ENCODE peak calls at places on chromosomes 16 and 17, in four cellular contexts. One of them, this sample, is unnamed.
A peak's percentile ranks its signal among the peaks of the same experiment; 100 is the strongest.

GRCh38 chr16:12439443-12440232 is 364.0 kb downstream of the CPPED1 start:
- DNase-seq in K562: no peak
- DNase-seq in Peyer's patch: no peak
- DNase-seq in A549: no peak
- DNase-seq in this sample: no peak

GRCh38 chr17:41518789-41519449 is at the start of gene KRT15:
- DNase-seq in Peyer's patch: no peak
- DNase-seq in K562: no peak
- DNase-seq in A549: no peak
- DNase-seq in this sample: peak; percentile 55

GRCh38 chr17:82461827-82462524 is 3.4 kb downstream of the NARF start:
- DNase-seq in K562: peak; percentile 94
- DNase-seq in Peyer's patch: peak; percentile 48
- DNase-seq in A549: no peak
- DNase-seq in this sample: no peak

GRCh38 chr17:42079541-42079940 is 18.7 kb downstream of the ZNF385C start:
- DNase-seq in A549: no peak
- DNase-seq in K562: no peak
- DNase-seq in Peyer's patch: no peak
- DNase-seq in this sample: no peak

GRCh38 chr16:84761448-84762368 is 58.1 kb upstream of the CRISPLD2 start:
- DNase-seq in A549: no peak
- DNase-seq in Peyer's patch: no peak
- DNase-seq in K562: no peak
- DNase-seq in this sample: no peak

GRCh38 chr16:48206594-48207242 is 37.4 kb upstream of the LONP2 start:
- DNase-seq in K562: no peak
- DNase-seq in A549: no peak
- DNase-seq in Peyer's patch: no peak
- DNase-seq in this sample: no peak

GRCh38 chr17:10843806-10844205 is 5.9 kb upstream of the PIRT start:
- DNase-seq in Peyer's patch: peak; percentile 72
- DNase-seq in A549: no peak
- DNase-seq in K562: no peak
- DNase-seq in this sample: peak; percentile 59

GRCh38 chr17:17156107-17156506 is 50.0 kb downstream of the PLD6 start:
- DNase-seq in K562: no peak
- DNase-seq in A549: no peak
- DNase-seq in Peyer's patch: no peak
- DNase-seq in this sample: peak; percentile 27

GRCh38 chr16:11347831-11348230 is 2.6 kb downstream of the RMI2 start:
- DNase-seq in K562: no peak
- DNase-seq in Peyer's patch: no peak
- DNase-seq in A549: no peak
- DNase-seq in this sample: no peak

GRCh38 chr16:86777098-86777946 is 199.0 kb downstream of the FOXL1 start:
- DNase-seq in Peyer's patch: no peak
- DNase-seq in A549: no peak
- DNase-seq in K562: no peak
- DNase-seq in this sample: no peak

GRCh38 chr17:73887739-73888138 is 243.5 kb upstream of the SDK2 start:
- DNase-seq in Peyer's patch: no peak
- DNase-seq in K562: no peak
- DNase-seq in A549: no peak
- DNase-seq in this sample: no peak

GRCh38 chr16:20905576-20905975 is 5.0 kb downstream of the LYRM1 start:
- DNase-seq in A549: no peak
- DNase-seq in K562: no peak
- DNase-seq in Peyer's patch: no peak
- DNase-seq in this sample: no peak

GRCh38 chr17:28916302-28916934 is 13.5 kb upstream of the DHRS13 start:
- DNase-seq in A549: peak; percentile 61
- DNase-seq in K562: no peak
- DNase-seq in Peyer's patch: no peak
- DNase-seq in this sample: peak; percentile 53

GRCh38 chr16:2019500-2019899 is at the start of gene NPW:
- DNase-seq in Peyer's patch: no peak
- DNase-seq in A549: no peak
- DNase-seq in K562: peak; percentile 41
- DNase-seq in this sample: no peak

GRCh38 chr17:79887451-79887991 is 48.3 kb upstream of the CBX4 start:
- DNase-seq in Peyer's patch: peak; percentile 21
- DNase-seq in A549: no peak
- DNase-seq in K562: no peak
- DNase-seq in this sample: no peak

GRCh38 chr16:50269769-50270509 is 3.6 kb downstream of the ADCY7 start:
- DNase-seq in K562: no peak
- DNase-seq in A549: no peak
- DNase-seq in Peyer's patch: no peak
- DNase-seq in this sample: no peak

GRCh38 chr17:8621585-8621984 is 8.9 kb downstream of the MYH10 start:
- DNase-seq in Peyer's patch: no peak
- DNase-seq in A549: no peak
- DNase-seq in K562: peak; percentile 11
- DNase-seq in this sample: no peak

GRCh38 chr16:87922250-87922871 is 14.0 kb downstream of the CA5A start:
- DNase-seq in K562: no peak
- DNase-seq in A549: no peak
- DNase-seq in Peyer's patch: no peak
- DNase-seq in this sample: no peak

GRCh38 chr17:40430272-40431230 is 12.7 kb upstream of the IGFBP4 start:
- DNase-seq in Peyer's patch: peak; percentile 23
- DNase-seq in K562: no peak
- DNase-seq in A549: no peak
- DNase-seq in this sample: no peak

GRCh38 chr16:2952679-2953078 is 11.4 kb upstream of the KREMEN2 start:
- DNase-seq in A549: no peak
- DNase-seq in Peyer's patch: no peak
- DNase-seq in K562: no peak
- DNase-seq in this sample: peak; percentile 60

GRCh38 chr16:68664297-68664696 is 19.2 kb downstream of the CDH3 start:
- DNase-seq in A549: no peak
- DNase-seq in K562: no peak
- DNase-seq in Peyer's patch: no peak
- DNase-seq in this sample: no peak

GRCh38 chr17:1156864-1157263 is 22.9 kb downstream of the ABR start:
- DNase-seq in Peyer's patch: no peak
- DNase-seq in K562: no peak
- DNase-seq in A549: no peak
- DNase-seq in this sample: no peak

GRCh38 chr16:67663151-67663876 is 2.6 kb downstream of the PARD6A start:
- DNase-seq in A549: peak; percentile 31
- DNase-seq in Peyer's patch: no peak
- DNase-seq in K562: no peak
- DNase-seq in this sample: no peak

GRCh38 chr17:77811521-77811920 is 147.0 kb upstream of the TNRC6C start:
- DNase-seq in A549: no peak
- DNase-seq in K562: no peak
- DNase-seq in Peyer's patch: peak; percentile 25
- DNase-seq in this sample: no peak

GRCh38 chr17:28871056-28871579 is 16.3 kb downstream of the ERAL1 start:
- DNase-seq in K562: no peak
- DNase-seq in Peyer's patch: no peak
- DNase-seq in A549: no peak
- DNase-seq in this sample: no peak

GRCh38 chr16:10876799-10877341 is at the start of gene CIITA:
- DNase-seq in A549: no peak
- DNase-seq in Peyer's patch: no peak
- DNase-seq in K562: peak; percentile 40
- DNase-seq in this sample: no peak

GRCh38 chr17:34598161-34598776 is 18.9 kb downstream of the TMEM132E start:
- DNase-seq in Peyer's patch: no peak
- DNase-seq in A549: no peak
- DNase-seq in K562: peak; percentile 47
- DNase-seq in this sample: no peak

GRCh38 chr17:32759476-32759875 is 117.4 kb downstream of the MYO1D start:
- DNase-seq in K562: no peak
- DNase-seq in A549: no peak
- DNase-seq in Peyer's patch: no peak
- DNase-seq in this sample: no peak

GRCh38 chr17:33436321-33436720 is 143.2 kb upstream of the ASIC2 start:
- DNase-seq in K562: no peak
- DNase-seq in A549: no peak
- DNase-seq in Peyer's patch: no peak
- DNase-seq in this sample: no peak

GRCh38 chr17:19287651-19288050 is 50.5 kb downstream of the EPN2 start:
- DNase-seq in K562: no peak
- DNase-seq in A549: no peak
- DNase-seq in Peyer's patch: no peak
- DNase-seq in this sample: no peak

GRCh38 chr17:43709210-43709609 is 47.5 kb upstream of the MEOX1 start:
- DNase-seq in Peyer's patch: no peak
- DNase-seq in K562: no peak
- DNase-seq in A549: no peak
- DNase-seq in this sample: no peak

GRCh38 chr17:80742091-80742490 is 197.5 kb downstream of the RPTOR start:
- DNase-seq in Peyer's patch: no peak
- DNase-seq in A549: no peak
- DNase-seq in K562: no peak
- DNase-seq in this sample: no peak

GRCh38 chr16:59604331-59604730 is 870.2 kb upstream of the GOT2 start:
- DNase-seq in K562: no peak
- DNase-seq in A549: no peak
- DNase-seq in Peyer's patch: no peak
- DNase-seq in this sample: no peak

GRCh38 chr17:33291248-33292183 is 1.6 kb downstream of the ASIC2 start:
- DNase-seq in K562: no peak
- DNase-seq in A549: peak; percentile 66
- DNase-seq in Peyer's patch: peak; percentile 69
- DNase-seq in this sample: no peak

GRCh38 chr17:38591759-38592241 is 14.0 kb downstream of the SRCIN1 start:
- DNase-seq in Peyer's patch: no peak
- DNase-seq in A549: no peak
- DNase-seq in K562: no peak
- DNase-seq in this sample: no peak
- H3K27ac ChIP-seq in Peyer's patch: no peak overlapping the region
- H3K27ac ChIP-seq in A549: no peak overlapping the region
- H3K27ac ChIP-seq in K562: no peak overlapping the region
- H3K27ac ChIP-seq in this sample: no peak overlapping the region

GRCh38 chr17:45279898-45280297 is 18.0 kb upstream of the SPATA32 start:
- DNase-seq in Peyer's patch: no peak
- DNase-seq in K562: no peak
- DNase-seq in A549: no peak
- DNase-seq in this sample: no peak
- TF ChIP-seq POLR2A in Peyer's patch: no peak
- TF ChIP-seq POLR2A in K562: no peak
- TF ChIP-seq POLR2A in A549: no peak
- TF ChIP-seq POLR2A in this sample: no peak

GRCh38 chr17:12665263-12666210 is at the start of gene MYOCD:
- DNase-seq in A549: peak; percentile 82
- DNase-seq in Peyer's patch: no peak
- DNase-seq in K562: no peak
- DNase-seq in this sample: no peak

GRCh38 chr17:12664894-12665262 is 812 bp upstream of the MYOCD start:
- DNase-seq in K562: no peak
- DNase-seq in A549: no peak
- DNase-seq in Peyer's patch: no peak
- DNase-seq in this sample: no peak

GRCh38 chr17:12667299-12667958 is 1.7 kb downstream of the MYOCD start:
- DNase-seq in K562: peak; percentile 11
- DNase-seq in A549: peak; percentile 90
- DNase-seq in Peyer's patch: no peak
- DNase-seq in this sample: no peak

GRCh38 chr17:12664252-12664651 is 1.4 kb upstream of the MYOCD start:
- DNase-seq in K562: no peak
- DNase-seq in Peyer's patch: no peak
- DNase-seq in A549: no peak
- DNase-seq in this sample: no peak

GRCh38 chr17:12666718-12667117 is 1.0 kb downstream of the MYOCD start:
- DNase-seq in Peyer's patch: no peak
- DNase-seq in A549: no peak
- DNase-seq in K562: no peak
- DNase-seq in this sample: no peak
- H3K4me3 ChIP-seq in Peyer's patch: peak overlapping the region; percentile 55
- H3K4me3 ChIP-seq in A549: peak overlapping the region; percentile 60
- H3K4me3 ChIP-seq in K562: no peak overlapping the region
- H3K4me3 ChIP-seq in this sample: peak overlapping the region; percentile 49

DNA sequence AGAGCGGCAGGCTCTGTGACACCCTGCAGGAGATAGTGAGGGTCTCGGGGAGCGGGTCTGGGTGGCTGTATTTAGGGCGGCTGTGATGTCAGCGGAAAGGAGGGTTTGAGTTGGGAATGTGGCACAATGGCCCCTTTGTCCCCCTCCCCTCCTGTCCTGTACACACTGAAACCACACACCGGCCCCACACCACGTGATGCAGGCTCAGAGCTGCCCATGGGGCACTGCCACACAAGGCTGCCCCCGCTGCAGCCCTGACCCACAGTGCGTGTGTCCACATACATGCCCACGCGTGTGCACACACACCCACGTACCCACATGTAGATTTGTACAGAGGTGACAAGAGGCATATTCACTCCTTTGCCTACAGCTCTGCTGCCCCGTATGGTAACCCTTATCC is 15.3 kb downstream of the SGCA start:
- DNase-seq in K562: no peak
- DNase-seq in Peyer's patch: no peak
- DNase-seq in A549: no peak
- DNase-seq in this sample: no peak
- H3K27ac ChIP-seq in K562: no peak overlapping the region
- H3K27ac ChIP-seq in Peyer's patch: no peak overlapping the region
- H3K27ac ChIP-seq in A549: peak overlapping the region; percentile 21
- H3K27ac ChIP-seq in this sample: no peak overlapping the region

GRCh38 chr17:75454193-75454592 is 2.2 kb upstream of the TMEM94 start:
- DNase-seq in Peyer's patch: no peak
- DNase-seq in K562: no peak
- DNase-seq in A549: no peak
- DNase-seq in this sample: no peak

GRCh38 chr17:75457047-75457654 is 716 bp downstream of the TMEM94 start:
- DNase-seq in K562: no peak
- DNase-seq in Peyer's patch: peak; percentile 58
- DNase-seq in A549: peak; percentile 36
- DNase-seq in this sample: no peak

GRCh38 chr17:75455896-75456416 is 479 bp upstream of the TMEM94 start:
- DNase-seq in A549: no peak
- DNase-seq in Peyer's patch: no peak
- DNase-seq in K562: no peak
- DNase-seq in this sample: no peak

GRCh38 chr17:75459246-75459589 is 2.8 kb downstream of the TMEM94 start:
- DNase-seq in Peyer's patch: no peak
- DNase-seq in K562: no peak
- DNase-seq in A549: no peak
- DNase-seq in this sample: no peak

GRCh38 chr17:75456417-75457046 is at the start of gene TMEM94:
- DNase-seq in K562: peak; percentile 99
- DNase-seq in A549: peak; percentile 99
- DNase-seq in Peyer's patch: peak; percentile 92
- DNase-seq in this sample: peak; percentile 98
- TF ChIP-seq POLR2A in K562: peak; percentile 70
- TF ChIP-seq POLR2A in A549: peak; percentile 55
- TF ChIP-seq POLR2A in Peyer's patch: peak; percentile 59
- TF ChIP-seq POLR2A in this sample: no peak

This sample was measured in prostate gland.